ENCODE peak calls at places on chromosomes 11 and 22, in four cellular contexts. One of them, this sample, is unnamed.

GRCh38 chr22:46823654-46824053 is 61.2 kb downstream of the TBC1D22A start:
- DNase-seq in PC-9: no peak
- DNase-seq in C1 segment of cervical spinal cord: no peak
- DNase-seq in HFFc6: no peak
- DNase-seq in this sample: no peak

GRCh38 chr11:86919557-86920210 is 35.5 kb downstream of the FZD4 start:
- DNase-seq in PC-9: peak
- DNase-seq in C1 segment of cervical spinal cord: no peak
- DNase-seq in HFFc6: peak
- DNase-seq in this sample: peak

GRCh38 chr22:19892249-19892879 is 37.7 kb upstream of the GNB1L start:
- DNase-seq in PC-9: no peak
- DNase-seq in C1 segment of cervical spinal cord: no peak
- DNase-seq in HFFc6: no peak
- DNase-seq in this sample: no peak

GRCh38 chr11:114079406-114080072 is 20.0 kb downstream of the ZBTB16 start:
- DNase-seq in PC-9: no peak
- DNase-seq in C1 segment of cervical spinal cord: no peak
- DNase-seq in HFFc6: no peak
- DNase-seq in this sample: no peak

GRCh38 chr11:78684377-78684776 is 109.7 kb upstream of the NARS2 start:
- DNase-seq in PC-9: no peak
- DNase-seq in C1 segment of cervical spinal cord: no peak
- DNase-seq in HFFc6: no peak
- DNase-seq in this sample: peak

GRCh38 chr22:31247726-31248125 is 35.6 kb downstream of the LIMK2 start:
- DNase-seq in PC-9: no peak
- DNase-seq in C1 segment of cervical spinal cord: no peak
- DNase-seq in HFFc6: no peak
- DNase-seq in this sample: no peak

GRCh38 chr11:64539711-64540420 is 51.2 kb upstream of the SLC22A12 start:
- DNase-seq in PC-9: no peak
- DNase-seq in C1 segment of cervical spinal cord: no peak
- DNase-seq in HFFc6: no peak
- DNase-seq in this sample: no peak

GRCh38 chr22:48439560-48440135 is 1388.0 kb downstream of the BRD1 start:
- DNase-seq in PC-9: no peak
- DNase-seq in C1 segment of cervical spinal cord: no peak
- DNase-seq in HFFc6: no peak
- DNase-seq in this sample: no peak

GRCh38 chr22:32106930-32107329 is 52.2 kb downstream of the C22orf42 start:
- DNase-seq in PC-9: peak
- DNase-seq in C1 segment of cervical spinal cord: no peak
- DNase-seq in HFFc6: no peak
- DNase-seq in this sample: peak

GRCh38 chr11:2327032-2327431 is 25.2 kb downstream of the TSPAN32 start:
- DNase-seq in PC-9: no peak
- DNase-seq in C1 segment of cervical spinal cord: no peak
- DNase-seq in HFFc6: no peak
- DNase-seq in this sample: no peak

GRCh38 chr11:120748485-120748814 is 236.9 kb downstream of the GRIK4 start:
- DNase-seq in PC-9: no peak
- DNase-seq in C1 segment of cervical spinal cord: no peak
- DNase-seq in HFFc6: no peak
- DNase-seq in this sample: no peak

GRCh38 chr11:44376423-44376822 is 66.5 kb upstream of the ALX4 start:
- DNase-seq in PC-9: no peak
- DNase-seq in C1 segment of cervical spinal cord: no peak
- DNase-seq in HFFc6: no peak
- DNase-seq in this sample: no peak

GRCh38 chr11:120306519-120307242 is 18.4 kb upstream of the TLCD5 start:
- DNase-seq in PC-9: peak
- DNase-seq in C1 segment of cervical spinal cord: no peak
- DNase-seq in HFFc6: peak
- DNase-seq in this sample: no peak

GRCh38 chr11:64629796-64630562 is 39.0 kb downstream of the SLC22A12 start:
- DNase-seq in PC-9: no peak
- DNase-seq in C1 segment of cervical spinal cord: no peak
- DNase-seq in HFFc6: no peak
- DNase-seq in this sample: peak

GRCh38 chr22:38734203-38735100 is 21.3 kb downstream of the SUN2 start:
- DNase-seq in PC-9: no peak
- DNase-seq in C1 segment of cervical spinal cord: no peak
- DNase-seq in HFFc6: no peak
- DNase-seq in this sample: no peak

GRCh38 chr22:43118953-43119458 is 8.5 kb downstream of the BIK start:
- DNase-seq in PC-9: no peak
- DNase-seq in C1 segment of cervical spinal cord: no peak
- DNase-seq in HFFc6: no peak
- DNase-seq in this sample: no peak

GRCh38 chr11:12573707-12574106 is 100.5 kb upstream of the TEAD1 start:
- DNase-seq in PC-9: no peak
- DNase-seq in C1 segment of cervical spinal cord: no peak
- DNase-seq in HFFc6: no peak
- DNase-seq in this sample: no peak

GRCh38 chr22:32720924-32721323 is 80.6 kb upstream of the TIMP3 start:
- DNase-seq in PC-9: no peak
- DNase-seq in C1 segment of cervical spinal cord: no peak
- DNase-seq in HFFc6: peak
- DNase-seq in this sample: no peak

GRCh38 chr22:48919187-48919590 is 908.5 kb downstream of the BRD1 start:
- DNase-seq in PC-9: no peak
- DNase-seq in C1 segment of cervical spinal cord: no peak
- DNase-seq in HFFc6: no peak
- DNase-seq in this sample: no peak